ENCODE peak calls at places on chromosome 17, in five cellular contexts. One of them, this sample, is unnamed.

GRCh38 chr17:39750131-39751015 is 12.6 kb downstream of the GRB7 start:
- DNase-seq in anterior cingulate cortex: no peak
- DNase-seq in AG08395: no peak
- DNase-seq in Right ventricle myocardium inferior: no peak
- DNase-seq in fibroblast of pulmonary artery: no peak
- DNase-seq in this sample: no peak

GRCh38 chr17:30244853-30245385 is 9.4 kb upstream of the SLC6A4 start:
- DNase-seq in anterior cingulate cortex: no peak
- DNase-seq in AG08395: peak
- DNase-seq in Right ventricle myocardium inferior: no peak
- DNase-seq in fibroblast of pulmonary artery: peak
- DNase-seq in this sample: no peak

GRCh38 chr17:17713839-17714238 is 32.6 kb downstream of the RAI1 start:
- DNase-seq in anterior cingulate cortex: no peak
- DNase-seq in AG08395: no peak
- DNase-seq in Right ventricle myocardium inferior: no peak
- DNase-seq in fibroblast of pulmonary artery: peak
- DNase-seq in this sample: peak

GRCh38 chr17:61662771-61663170 is 71.8 kb upstream of the NACA2 start:
- DNase-seq in anterior cingulate cortex: no peak
- DNase-seq in AG08395: no peak
- DNase-seq in Right ventricle myocardium inferior: no peak
- DNase-seq in fibroblast of pulmonary artery: no peak
- DNase-seq in this sample: no peak

GRCh38 chr17:14791221-14791620 is 473.9 kb downstream of the PMP22 start:
- DNase-seq in anterior cingulate cortex: no peak
- DNase-seq in AG08395: no peak
- DNase-seq in Right ventricle myocardium inferior: no peak
- DNase-seq in fibroblast of pulmonary artery: no peak
- DNase-seq in this sample: no peak

GRCh38 chr17:43151880-43152456 is 19.0 kb upstream of the NBR1 start:
- DNase-seq in anterior cingulate cortex: no peak
- DNase-seq in AG08395: no peak
- DNase-seq in Right ventricle myocardium inferior: no peak
- DNase-seq in fibroblast of pulmonary artery: no peak
- DNase-seq in this sample: no peak

GRCh38 chr17:62109378-62109902 is 44.4 kb upstream of the MED13 start:
- DNase-seq in anterior cingulate cortex: no peak
- DNase-seq in AG08395: peak
- DNase-seq in Right ventricle myocardium inferior: no peak
- DNase-seq in fibroblast of pulmonary artery: peak
- DNase-seq in this sample: no peak

GRCh38 chr17:8151120-8151640 is 1.0 kb downstream of the PER1 start:
- DNase-seq in anterior cingulate cortex: peak
- DNase-seq in AG08395: peak
- DNase-seq in Right ventricle myocardium inferior: peak
- DNase-seq in fibroblast of pulmonary artery: peak
- DNase-seq in this sample: peak

GRCh38 chr17:34367486-34368270 is 4.6 kb upstream of the CCL1 start:
- DNase-seq in anterior cingulate cortex: no peak
- DNase-seq in AG08395: no peak
- DNase-seq in Right ventricle myocardium inferior: no peak
- DNase-seq in fibroblast of pulmonary artery: no peak
- DNase-seq in this sample: no peak

GRCh38 chr17:62876664-62877411 is 68.7 kb upstream of the MARCHF10 start:
- DNase-seq in anterior cingulate cortex: no peak
- DNase-seq in AG08395: no peak
- DNase-seq in Right ventricle myocardium inferior: no peak
- DNase-seq in fibroblast of pulmonary artery: peak
- DNase-seq in this sample: no peak

GRCh38 chr17:66474258-66474657 is 171.8 kb downstream of the PRKCA start:
- DNase-seq in anterior cingulate cortex: no peak
- DNase-seq in AG08395: no peak
- DNase-seq in Right ventricle myocardium inferior: no peak
- DNase-seq in fibroblast of pulmonary artery: no peak
- DNase-seq in this sample: no peak

GRCh38 chr17:45316271-45317112 is at the start of gene MAP3K14:
- DNase-seq in anterior cingulate cortex: peak
- DNase-seq in AG08395: peak
- DNase-seq in Right ventricle myocardium inferior: peak
- DNase-seq in fibroblast of pulmonary artery: peak
- DNase-seq in this sample: no peak

GRCh38 chr17:40557531-40558299 is 7.6 kb downstream of the CCR7 start:
- DNase-seq in anterior cingulate cortex: no peak
- DNase-seq in AG08395: no peak
- DNase-seq in Right ventricle myocardium inferior: peak
- DNase-seq in fibroblast of pulmonary artery: no peak
- DNase-seq in this sample: peak

GRCh38 chr17:80339731-80340456 is 75.1 kb upstream of the ENDOV start:
- DNase-seq in anterior cingulate cortex: no peak
- DNase-seq in AG08395: no peak
- DNase-seq in Right ventricle myocardium inferior: no peak
- DNase-seq in fibroblast of pulmonary artery: no peak
- DNase-seq in this sample: no peak

GRCh38 chr17:69452664-69453260 is 38.3 kb downstream of the MAP2K6 start:
- DNase-seq in anterior cingulate cortex: no peak
- DNase-seq in AG08395: no peak
- DNase-seq in Right ventricle myocardium inferior: no peak
- DNase-seq in fibroblast of pulmonary artery: no peak
- DNase-seq in this sample: no peak

GRCh38 chr17:58822148-58823050 is 66.7 kb downstream of the PPM1E start:
- DNase-seq in anterior cingulate cortex: no peak
- DNase-seq in AG08395: no peak
- DNase-seq in Right ventricle myocardium inferior: no peak
- DNase-seq in fibroblast of pulmonary artery: peak
- DNase-seq in this sample: no peak

GRCh38 chr17:7561589-7562207 is at the start of gene SENP3:
- DNase-seq in anterior cingulate cortex: peak
- DNase-seq in AG08395: peak
- DNase-seq in Right ventricle myocardium inferior: peak
- DNase-seq in fibroblast of pulmonary artery: peak
- DNase-seq in this sample: peak

GRCh38 chr17:81402530-81402941 is 7.3 kb downstream of the BAHCC1 start:
- DNase-seq in anterior cingulate cortex: no peak
- DNase-seq in AG08395: no peak
- DNase-seq in Right ventricle myocardium inferior: no peak
- DNase-seq in fibroblast of pulmonary artery: no peak
- DNase-seq in this sample: no peak

GRCh38 chr17:1413281-1413791 is 13.3 kb upstream of the YWHAE start:
- DNase-seq in anterior cingulate cortex: no peak
- DNase-seq in AG08395: peak
- DNase-seq in Right ventricle myocardium inferior: peak
- DNase-seq in fibroblast of pulmonary artery: peak
- DNase-seq in this sample: no peak